ENCODE peak calls at places on chromosomes 1 and 21, in ten cellular contexts. One of them, this sample, is unnamed.

GRCh38 chr21:26972131-26972707 is 5.3 kb upstream of the ADAMTS5 start:
- DNase-seq in uterus: no peak
- DNase-seq in fibroblast of lung: no peak
- DNase-seq in fibroblast of pulmonary artery: no peak
- DNase-seq in bronchial epithelial cell: no peak
- DNase-seq in GM12865: no peak
- DNase-seq in astrocyte of the spinal cord: no peak
- DNase-seq in thoracic aorta: no peak
- DNase-seq in esophagus squamous epithelium: no peak
- DNase-seq in CD8-positive, alpha-beta T cell: no peak
- DNase-seq in this sample: peak; percentile 45

GRCh38 chr1:27099154-27099903 is 55.6 kb downstream of the SLC9A1 start:
- DNase-seq in uterus: peak; percentile 81
- DNase-seq in fibroblast of lung: peak; percentile 71
- DNase-seq in fibroblast of pulmonary artery: peak; percentile 83
- DNase-seq in bronchial epithelial cell: peak; percentile 63
- DNase-seq in GM12865: peak; percentile 61
- DNase-seq in astrocyte of the spinal cord: peak; percentile 72
- DNase-seq in thoracic aorta: peak; percentile 67
- DNase-seq in esophagus squamous epithelium: no peak
- DNase-seq in CD8-positive, alpha-beta T cell: no peak
- DNase-seq in this sample: peak; percentile 95

GRCh38 chr1:41427943-41428735 is 56.3 kb downstream of the EDN2 start:
- DNase-seq in uterus: no peak
- DNase-seq in fibroblast of lung: no peak
- DNase-seq in fibroblast of pulmonary artery: no peak
- DNase-seq in bronchial epithelial cell: no peak
- DNase-seq in GM12865: no peak
- DNase-seq in astrocyte of the spinal cord: no peak
- DNase-seq in thoracic aorta: no peak
- DNase-seq in esophagus squamous epithelium: no peak
- DNase-seq in CD8-positive, alpha-beta T cell: no peak
- DNase-seq in this sample: no peak

GRCh38 chr1:230120949-230121381 is 53.9 kb downstream of the GALNT2 start:
- DNase-seq in uterus: no peak
- DNase-seq in fibroblast of lung: no peak
- DNase-seq in fibroblast of pulmonary artery: peak; percentile 44
- DNase-seq in bronchial epithelial cell: peak; percentile 33
- DNase-seq in GM12865: peak; percentile 51
- DNase-seq in astrocyte of the spinal cord: no peak
- DNase-seq in thoracic aorta: no peak
- DNase-seq in esophagus squamous epithelium: no peak
- DNase-seq in CD8-positive, alpha-beta T cell: no peak
- DNase-seq in this sample: no peak

GRCh38 chr1:155880856-155881255 is 21.5 kb downstream of the SYT11 start:
- DNase-seq in uterus: no peak
- DNase-seq in fibroblast of lung: no peak
- DNase-seq in fibroblast of pulmonary artery: no peak
- DNase-seq in bronchial epithelial cell: no peak
- DNase-seq in GM12865: no peak
- DNase-seq in astrocyte of the spinal cord: no peak
- DNase-seq in thoracic aorta: no peak
- DNase-seq in esophagus squamous epithelium: no peak
- DNase-seq in CD8-positive, alpha-beta T cell: no peak
- DNase-seq in this sample: no peak

GRCh38 chr1:66945316-66945715 is 20.5 kb downstream of the MIER1 start:
- DNase-seq in uterus: no peak
- DNase-seq in fibroblast of lung: no peak
- DNase-seq in fibroblast of pulmonary artery: no peak
- DNase-seq in bronchial epithelial cell: no peak
- DNase-seq in GM12865: no peak
- DNase-seq in astrocyte of the spinal cord: no peak
- DNase-seq in thoracic aorta: no peak
- DNase-seq in esophagus squamous epithelium: no peak
- DNase-seq in CD8-positive, alpha-beta T cell: no peak
- DNase-seq in this sample: no peak

GRCh38 chr1:210239295-210240155 is 6.9 kb downstream of the SERTAD4 start:
- DNase-seq in uterus: no peak
- DNase-seq in fibroblast of lung: peak; percentile 98
- DNase-seq in fibroblast of pulmonary artery: peak; percentile 80
- DNase-seq in bronchial epithelial cell: peak; percentile 77
- DNase-seq in GM12865: no peak
- DNase-seq in astrocyte of the spinal cord: peak; percentile 92
- DNase-seq in thoracic aorta: no peak
- DNase-seq in esophagus squamous epithelium: no peak
- DNase-seq in CD8-positive, alpha-beta T cell: no peak
- DNase-seq in this sample: no peak

GRCh38 chr1:115041654-115042053 is 12.0 kb downstream of the TSHB start:
- DNase-seq in uterus: no peak
- DNase-seq in fibroblast of lung: no peak
- DNase-seq in fibroblast of pulmonary artery: peak; percentile 24
- DNase-seq in bronchial epithelial cell: peak; percentile 65
- DNase-seq in GM12865: no peak
- DNase-seq in astrocyte of the spinal cord: peak; percentile 5
- DNase-seq in thoracic aorta: no peak
- DNase-seq in esophagus squamous epithelium: no peak
- DNase-seq in CD8-positive, alpha-beta T cell: no peak
- DNase-seq in this sample: no peak

GRCh38 chr21:36427502-36427901 is 42.3 kb downstream of the CHAF1B start:
- DNase-seq in uterus: no peak
- DNase-seq in fibroblast of lung: no peak
- DNase-seq in fibroblast of pulmonary artery: no peak
- DNase-seq in bronchial epithelial cell: no peak
- DNase-seq in GM12865: no peak
- DNase-seq in astrocyte of the spinal cord: no peak
- DNase-seq in thoracic aorta: no peak
- DNase-seq in esophagus squamous epithelium: no peak
- DNase-seq in CD8-positive, alpha-beta T cell: no peak
- DNase-seq in this sample: no peak

GRCh38 chr21:36430841-36431240 is 45.6 kb downstream of the CHAF1B start:
- DNase-seq in uterus: no peak
- DNase-seq in fibroblast of lung: peak; percentile 72
- DNase-seq in fibroblast of pulmonary artery: peak; percentile 48
- DNase-seq in bronchial epithelial cell: peak; percentile 48
- DNase-seq in GM12865: no peak
- DNase-seq in astrocyte of the spinal cord: peak; percentile 31
- DNase-seq in thoracic aorta: no peak
- DNase-seq in esophagus squamous epithelium: no peak
- DNase-seq in CD8-positive, alpha-beta T cell: no peak
- DNase-seq in this sample: no peak

GRCh38 chr21:36431252-36431651 is 46.1 kb downstream of the CHAF1B start:
- DNase-seq in uterus: no peak
- DNase-seq in fibroblast of lung: peak; percentile 36
- DNase-seq in fibroblast of pulmonary artery: no peak
- DNase-seq in bronchial epithelial cell: no peak
- DNase-seq in GM12865: no peak
- DNase-seq in astrocyte of the spinal cord: no peak
- DNase-seq in thoracic aorta: no peak
- DNase-seq in esophagus squamous epithelium: no peak
- DNase-seq in CD8-positive, alpha-beta T cell: no peak
- DNase-seq in this sample: no peak

GRCh38 chr21:36429672-36430546 is 44.7 kb downstream of the CHAF1B start:
- DNase-seq in uterus: peak; percentile 88
- DNase-seq in fibroblast of lung: peak; percentile 100
- DNase-seq in fibroblast of pulmonary artery: peak; percentile 99
- DNase-seq in bronchial epithelial cell: peak; percentile 100
- DNase-seq in GM12865: peak; percentile 88
- DNase-seq in astrocyte of the spinal cord: peak; percentile 99
- DNase-seq in thoracic aorta: peak; percentile 84
- DNase-seq in esophagus squamous epithelium: peak; percentile 22
- DNase-seq in CD8-positive, alpha-beta T cell: peak; percentile 78
- DNase-seq in this sample: peak; percentile 97

GRCh38 chr21:36428789-36429671 is 43.8 kb downstream of the CHAF1B start:
- DNase-seq in uterus: no peak
- DNase-seq in fibroblast of lung: peak; percentile 65
- DNase-seq in fibroblast of pulmonary artery: no peak
- DNase-seq in bronchial epithelial cell: no peak
- DNase-seq in GM12865: no peak
- DNase-seq in astrocyte of the spinal cord: no peak
- DNase-seq in thoracic aorta: no peak
- DNase-seq in esophagus squamous epithelium: no peak
- DNase-seq in CD8-positive, alpha-beta T cell: no peak
- DNase-seq in this sample: no peak
- TF ChIP-seq CTCF in uterus: no peak
- TF ChIP-seq CTCF in fibroblast of lung: no peak
- TF ChIP-seq CTCF in fibroblast of pulmonary artery: no peak
- TF ChIP-seq CTCF in bronchial epithelial cell: no peak
- TF ChIP-seq CTCF in GM12865: no peak
- TF ChIP-seq CTCF in astrocyte of the spinal cord: no peak
- TF ChIP-seq CTCF in thoracic aorta: no peak
- TF ChIP-seq CTCF in esophagus squamous epithelium: no peak
- TF ChIP-seq CTCF in CD8-positive, alpha-beta T cell: no peak
- TF ChIP-seq CTCF in this sample: no peak

GRCh38 chr1:202968351-202968750 is 1.3 kb upstream of the CYB5R1 start:
- DNase-seq in uterus: no peak
- DNase-seq in fibroblast of lung: no peak
- DNase-seq in fibroblast of pulmonary artery: no peak
- DNase-seq in bronchial epithelial cell: no peak
- DNase-seq in GM12865: no peak
- DNase-seq in astrocyte of the spinal cord: no peak
- DNase-seq in thoracic aorta: no peak
- DNase-seq in esophagus squamous epithelium: no peak
- DNase-seq in CD8-positive, alpha-beta T cell: no peak
- DNase-seq in this sample: no peak

GRCh38 chr1:202965441-202965821 is 1.6 kb downstream of the CYB5R1 start:
- DNase-seq in uterus: no peak
- DNase-seq in fibroblast of lung: no peak
- DNase-seq in fibroblast of pulmonary artery: no peak
- DNase-seq in bronchial epithelial cell: peak; percentile 94
- DNase-seq in GM12865: no peak
- DNase-seq in astrocyte of the spinal cord: no peak
- DNase-seq in thoracic aorta: no peak
- DNase-seq in esophagus squamous epithelium: no peak
- DNase-seq in CD8-positive, alpha-beta T cell: no peak
- DNase-seq in this sample: no peak

GRCh38 chr1:202968895-202969295 is 1.8 kb upstream of the CYB5R1 start:
- DNase-seq in uterus: peak; percentile 43
- DNase-seq in fibroblast of lung: peak; percentile 56
- DNase-seq in fibroblast of pulmonary artery: peak; percentile 73
- DNase-seq in bronchial epithelial cell: peak; percentile 65
- DNase-seq in GM12865: peak; percentile 77
- DNase-seq in astrocyte of the spinal cord: peak; percentile 53
- DNase-seq in thoracic aorta: no peak
- DNase-seq in esophagus squamous epithelium: no peak
- DNase-seq in CD8-positive, alpha-beta T cell: no peak
- DNase-seq in this sample: peak; percentile 92

GRCh38 chr1:202966006-202966904 is 802 bp downstream of the CYB5R1 start:
- DNase-seq in uterus: no peak
- DNase-seq in fibroblast of lung: no peak
- DNase-seq in fibroblast of pulmonary artery: no peak
- DNase-seq in bronchial epithelial cell: no peak
- DNase-seq in GM12865: no peak
- DNase-seq in astrocyte of the spinal cord: peak; percentile 1
- DNase-seq in thoracic aorta: no peak
- DNase-seq in esophagus squamous epithelium: no peak
- DNase-seq in CD8-positive, alpha-beta T cell: no peak
- DNase-seq in this sample: no peak

GRCh38 chr1:202967684-202968281 is 726 bp upstream of the CYB5R1 start:
- DNase-seq in uterus: no peak
- DNase-seq in fibroblast of lung: no peak
- DNase-seq in fibroblast of pulmonary artery: no peak
- DNase-seq in bronchial epithelial cell: peak; percentile 43
- DNase-seq in GM12865: peak; percentile 47
- DNase-seq in astrocyte of the spinal cord: peak; percentile 10
- DNase-seq in thoracic aorta: no peak
- DNase-seq in esophagus squamous epithelium: no peak
- DNase-seq in CD8-positive, alpha-beta T cell: peak; percentile 28
- DNase-seq in this sample: no peak
- TF ChIP-seq CTCF in uterus: no peak
- TF ChIP-seq CTCF in fibroblast of lung: no peak
- TF ChIP-seq CTCF in fibroblast of pulmonary artery: no peak
- TF ChIP-seq CTCF in bronchial epithelial cell: no peak
- TF ChIP-seq CTCF in GM12865: no peak
- TF ChIP-seq CTCF in astrocyte of the spinal cord: no peak
- TF ChIP-seq CTCF in thoracic aorta: no peak
- TF ChIP-seq CTCF in esophagus squamous epithelium: no peak
- TF ChIP-seq CTCF in CD8-positive, alpha-beta T cell: no peak
- TF ChIP-seq CTCF in this sample: no peak

GRCh38 chr1:98557808-98558390 is 103.6 kb upstream of the SNX7 start:
- DNase-seq in uterus: no peak
- DNase-seq in fibroblast of lung: peak; percentile 33
- DNase-seq in fibroblast of pulmonary artery: peak; percentile 7
- DNase-seq in bronchial epithelial cell: no peak
- DNase-seq in GM12865: no peak
- DNase-seq in astrocyte of the spinal cord: peak; percentile 11
- DNase-seq in thoracic aorta: no peak
- DNase-seq in esophagus squamous epithelium: no peak
- DNase-seq in CD8-positive, alpha-beta T cell: no peak
- DNase-seq in this sample: no peak

GRCh38 chr1:98555814-98556213 is 105.7 kb upstream of the SNX7 start:
- DNase-seq in uterus: no peak
- DNase-seq in fibroblast of lung: no peak
- DNase-seq in fibroblast of pulmonary artery: no peak
- DNase-seq in bronchial epithelial cell: no peak
- DNase-seq in GM12865: no peak
- DNase-seq in astrocyte of the spinal cord: no peak
- DNase-seq in thoracic aorta: no peak
- DNase-seq in esophagus squamous epithelium: no peak
- DNase-seq in CD8-positive, alpha-beta T cell: no peak
- DNase-seq in this sample: no peak

DNA sequence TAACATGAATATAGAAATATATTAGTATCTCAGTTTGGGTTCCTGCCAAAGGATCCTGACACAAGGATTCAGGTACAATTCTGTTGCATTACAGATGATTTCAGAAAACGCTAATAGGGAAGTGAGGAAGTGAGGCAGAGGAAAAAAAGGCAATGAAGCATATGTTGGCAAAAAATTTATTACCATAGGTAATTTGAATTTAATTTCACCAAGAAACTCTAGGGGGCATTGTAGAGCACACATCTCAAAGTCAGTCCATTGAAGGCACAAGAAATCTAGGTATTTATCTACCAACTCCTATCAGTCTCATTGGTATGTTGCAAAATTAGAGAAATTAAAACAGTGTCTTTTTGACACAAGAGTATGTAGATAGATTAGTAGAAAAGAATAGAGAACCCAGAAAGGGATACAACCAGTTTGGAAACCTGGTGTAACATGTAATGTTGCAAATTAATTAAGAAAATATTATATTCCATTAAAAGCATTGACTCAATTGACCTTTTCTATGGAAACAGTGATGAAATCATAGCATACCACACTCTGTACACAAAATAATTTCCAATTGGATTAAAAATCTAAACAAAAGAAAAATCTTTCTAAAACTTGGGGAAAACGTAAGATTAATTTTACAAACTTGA is 104.9 kb upstream of the SNX7 start:
- DNase-seq in uterus: no peak
- DNase-seq in fibroblast of lung: peak; percentile 13
- DNase-seq in fibroblast of pulmonary artery: peak; percentile 45
- DNase-seq in bronchial epithelial cell: peak; percentile 64
- DNase-seq in GM12865: peak; percentile 15
- DNase-seq in astrocyte of the spinal cord: peak; percentile 6
- DNase-seq in thoracic aorta: no peak
- DNase-seq in esophagus squamous epithelium: no peak
- DNase-seq in CD8-positive, alpha-beta T cell: no peak
- DNase-seq in this sample: no peak
- TF ChIP-seq CTCF in uterus: no peak
- TF ChIP-seq CTCF in fibroblast of lung: peak; percentile 29
- TF ChIP-seq CTCF in fibroblast of pulmonary artery: peak; percentile 55
- TF ChIP-seq CTCF in bronchial epithelial cell: peak; percentile 52
- TF ChIP-seq CTCF in GM12865: peak; percentile 40
- TF ChIP-seq CTCF in astrocyte of the spinal cord: peak; percentile 49
- TF ChIP-seq CTCF in thoracic aorta: no peak
- TF ChIP-seq CTCF in esophagus squamous epithelium: no peak
- TF ChIP-seq CTCF in CD8-positive, alpha-beta T cell: no peak
- TF ChIP-seq CTCF in this sample: no peak

GRCh38 chr1:29117381-29117780 is 6.3 kb downstream of the TMEM200B start:
- DNase-seq in uterus: no peak
- DNase-seq in fibroblast of lung: no peak
- DNase-seq in fibroblast of pulmonary artery: no peak
- DNase-seq in bronchial epithelial cell: no peak
- DNase-seq in GM12865: no peak
- DNase-seq in astrocyte of the spinal cord: no peak
- DNase-seq in thoracic aorta: no peak
- DNase-seq in esophagus squamous epithelium: no peak
- DNase-seq in CD8-positive, alpha-beta T cell: no peak
- DNase-seq in this sample: no peak
- TF ChIP-seq CTCF in uterus: peak; percentile 28
- TF ChIP-seq CTCF in fibroblast of lung: peak; percentile 29
- TF ChIP-seq CTCF in fibroblast of pulmonary artery: peak; percentile 24
- TF ChIP-seq CTCF in bronchial epithelial cell: no peak
- TF ChIP-seq CTCF in GM12865: no peak
- TF ChIP-seq CTCF in astrocyte of the spinal cord: peak; percentile 27
- TF ChIP-seq CTCF in thoracic aorta: no peak
- TF ChIP-seq CTCF in esophagus squamous epithelium: no peak
- TF ChIP-seq CTCF in CD8-positive, alpha-beta T cell: no peak
- TF ChIP-seq CTCF in this sample: no peak

This sample was measured in CD14-positive monocyte.